ENCODE peak calls at places on chromosomes 3 and 15, in nine cellular contexts. C is NCI-H1092, B is NAMALWA, K is mesenchymal stem cell, G is right atrium auricular region, Z is A549, Y is dorsolateral prefrontal cortex, V is Ammon's horn, T is adrenal gland. O is an unnamed sample.

GRCh38 chr3:129037093-129037419 is 23.5 kb upstream of the GP9 start:
- DNase-seq in C (no peak), B (no peak), K (no peak), G (no peak), Z (no peak), Y (no peak), V (no peak), T (no peak), O (no peak)

GRCh38 chr3:13972679-13973379 is 93.0 kb upstream of the WNT7A start:
- DNase-seq in C (no peak), B (no peak), K (no peak), G (no peak), Z (no peak), Y (no peak), V (no peak), T (no peak), O (no peak)

GRCh38 chr15:85496146-85496545 is 115.7 kb downstream of the AKAP13 start:
- DNase-seq in C (no peak), B (no peak), K (no peak), G (no peak), Z (no peak), Y (no peak), V (no peak), T (no peak), O (no peak)

GRCh38 chr3:73734376-73734775 is 109.6 kb upstream of the PDZRN3 start:
- DNase-seq in C (no peak), B (no peak), K (no peak), G (no peak), Z (no peak), Y (no peak), V (no peak), T (no peak), O (no peak)

GRCh38 chr3:48142316-48142870 is 45.8 kb downstream of the CDC25A start:
- DNase-seq in C (no peak), B (no peak), K (no peak), G (no peak), Z (no peak), Y (no peak), V (no peak), T (no peak), O (no peak)

GRCh38 chr3:117547956-117548550 is 838.5 kb downstream of the TUSC7 start:
- DNase-seq in C (no peak), B (no peak), K (peak; percentile 35), G (no peak), Z (peak; percentile 91), Y (no peak), V (no peak), T (peak; percentile 30), O (no peak)

GRCh38 chr3:164524201-164524600 is 554.1 kb downstream of the SI start:
- DNase-seq in C (no peak), B (no peak), K (no peak), G (no peak), Z (no peak), Y (no peak), V (no peak), T (no peak), O (no peak)

GRCh38 chr3:133843634-133844033 is 38.0 kb downstream of the SRPRB start:
- DNase-seq in C (no peak), B (no peak), K (peak; percentile 85), G (no peak), Z (no peak), Y (no peak), V (no peak), T (peak; percentile 34), O (peak; percentile 53)

GRCh38 chr15:80007532-80007931 is 36.5 kb upstream of the BCL2A1 start:
- DNase-seq in C (no peak), B (no peak), K (no peak), G (peak; percentile 13), Z (no peak), Y (no peak), V (no peak), T (no peak), O (no peak)

GRCh38 chr3:51390186-51390585 is 899 bp upstream of the RBM15B start:
- DNase-seq in C (no peak), B (no peak), K (no peak), G (no peak), Z (no peak), Y (no peak), V (no peak), T (no peak), O (no peak)

GRCh38 chr3:53936347-53936746 is 44.7 kb upstream of the SELENOK start:
- DNase-seq in C (no peak), B (no peak), K (no peak), G (no peak), Z (no peak), Y (no peak), V (no peak), T (no peak), O (no peak)

GRCh38 chr3:167885277-167885676 is 149.8 kb downstream of the SERPINI1 start:
- DNase-seq in C (no peak), B (no peak), K (no peak), G (no peak), Z (no peak), Y (no peak), V (no peak), T (no peak), O (no peak)

GRCh38 chr15:23472678-23473077 is 25.6 kb upstream of the GOLGA6L2 start:
- DNase-seq in C (no peak), B (no peak), K (no peak), G (no peak), Z (peak; percentile 92), Y (no peak), V (peak; percentile 27), T (no peak), O (no peak)

GRCh38 chr15:93973287-93973686 is 258.1 kb upstream of the MCTP2 start:
- DNase-seq in C (no peak), B (no peak), K (peak; percentile 9), G (no peak), Z (no peak), Y (no peak), V (no peak), T (no peak), O (no peak)

GRCh38 chr15:92377083-92377789 is 16.4 kb upstream of the ST8SIA2 start:
- DNase-seq in C (no peak), B (no peak), K (no peak), G (no peak), Z (peak; percentile 47), Y (no peak), V (no peak), T (no peak), O (peak; percentile 35)

GRCh38 chr3:152245498-152246175 is 23.1 kb upstream of the MBNL1 start:
- DNase-seq in C (no peak), B (peak; percentile 67), K (no peak), G (no peak), Z (no peak), Y (no peak), V (no peak), T (no peak), O (no peak)

GRCh38 chr15:61195116-61196002 is 33.7 kb downstream of the RORA start:
- DNase-seq in C (peak; percentile 18), B (peak; percentile 60), K (peak; percentile 32), G (no peak), Z (peak; percentile 71), Y (no peak), V (no peak), T (no peak), O (no peak)

GRCh38 chr3:54086639-54087405 is 35.5 kb upstream of the CACNA2D3 start:
- DNase-seq in C (no peak), B (no peak), K (no peak), G (no peak), Z (no peak), Y (no peak), V (no peak), T (no peak), O (no peak)

O was measured in heart right ventricle.